ENCODE peak calls at places on chromosome 10, in eight cellular contexts. J is cardiac muscle cell; T is naive thymus-derived CD4-positive, alpha-beta T cell; V is endodermal cell; O is breast epithelium; R is gastrocnemius medialis; G is fibroblast of lung; P is heart left ventricle. Z is an unnamed sample. For H3K36me3 and H3K4me1, the result is how much of the 10 kb centered on the place peaks cover.

GRCh38 chr10:93804200-93804599 is 46.5 kb downstream of the LGI1 start:
- DNase-seq in J (no peak), T (no peak), V (no peak), O (no peak), R (no peak), G (no peak), P (no peak), Z (no peak)

GRCh38 chr10:16472828-16473227 is 36.0 kb downstream of the PTER start:
- DNase-seq in J (no peak), T (no peak), V (no peak), O (no peak), R (no peak), G (no peak), P (no peak), Z (no peak)

GRCh38 chr10:122618461-122619165 is 58.1 kb downstream of the DMBT1 start:
- DNase-seq in J (no peak), T (no peak), V (no peak), O (peak), R (no peak), G (no peak), P (no peak), Z (no peak)

GRCh38 chr10:124741281-124741921 is 2.8 kb downstream of the FAM53B start:
- DNase-seq in J (peak), T (peak), V (peak), O (no peak), R (peak), G (peak), P (peak), Z (no peak)

GRCh38 chr10:125559210-125559609 is 123.8 kb downstream of the TEX36 start:
- DNase-seq in J (no peak), T (no peak), V (peak), O (no peak), R (no peak), G (no peak), P (no peak), Z (no peak)

GRCh38 chr10:97332586-97333350 is 1.8 kb downstream of the FRAT2 start:
- DNase-seq in J (peak), T (no peak), V (peak), O (no peak), R (peak), G (peak), P (peak), Z (no peak)

GRCh38 chr10:97685395-97685958 is 1.6 kb downstream of the AVPI1 start:
- DNase-seq in J (peak), T (no peak), V (peak), O (no peak), R (no peak), G (peak), P (peak), Z (no peak)

GRCh38 chr10:95273393-95274312 is 17.1 kb downstream of the PDLIM1 start:
- DNase-seq in J (no peak), T (no peak), V (no peak), O (no peak), R (peak), G (peak), P (peak), Z (peak)

GRCh38 chr10:132056663-132057062 is 9.1 kb upstream of the JAKMIP3 start:
- DNase-seq in J (no peak), T (no peak), V (peak), O (no peak), R (no peak), G (no peak), P (no peak), Z (no peak)

GRCh38 chr10:74107391-74107790 is 43.2 kb downstream of the AP3M1 start:
- DNase-seq in J (no peak), T (no peak), V (no peak), O (no peak), R (no peak), G (no peak), P (no peak), Z (no peak)

GRCh38 chr10:74104996-74105395 is 45.6 kb downstream of the AP3M1 start:
- DNase-seq in J (no peak), T (no peak), V (no peak), O (no peak), R (no peak), G (no peak), P (no peak), Z (no peak)

GRCh38 chr10:74103560-74104248 is 46.9 kb downstream of the AP3M1 start:
- DNase-seq in J (no peak), T (no peak), V (no peak), O (no peak), R (no peak), G (peak), P (no peak), Z (no peak)

GRCh38 chr10:74099836-74100235 is 50.8 kb downstream of the AP3M1 start:
- DNase-seq in J (no peak), T (no peak), V (no peak), O (no peak), R (no peak), G (no peak), P (no peak), Z (no peak)

DNA sequence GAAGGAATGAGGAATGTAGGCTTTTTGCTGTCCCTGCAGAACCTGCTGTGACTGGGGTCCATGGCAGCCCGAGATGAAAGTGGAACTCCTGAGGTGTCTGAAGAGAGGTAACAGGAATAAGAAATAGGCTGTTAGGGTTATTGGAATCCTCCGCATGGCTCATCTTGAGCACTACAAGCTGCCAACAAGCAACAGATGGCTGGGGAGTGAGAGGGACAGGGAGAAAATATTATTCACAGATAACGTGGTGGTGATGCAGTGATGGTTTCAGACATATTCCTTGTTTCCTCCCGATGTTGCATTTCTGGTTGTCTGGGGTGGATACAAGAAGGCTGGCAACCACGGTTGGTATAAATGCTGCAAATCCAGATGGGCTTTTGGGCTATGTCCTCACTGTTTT is 46.1 kb downstream of the AP3M1 start:
- DNase-seq in J (no peak), T (no peak), V (no peak), O (no peak), R (no peak), G (no peak), P (no peak), Z (no peak)
- H3K36me3 ChIP-seq in J (half or more), T (half or more), V (half or more), O (under half), R (under half), G (under half), P (half or more), Z (under half)

GRCh38 chr10:32947586-32947985 is 10.4 kb downstream of the ITGB1 start:
- DNase-seq in J (no peak), T (no peak), V (no peak), O (no peak), R (no peak), G (no peak), P (no peak), Z (no peak)
- H3K4me1 ChIP-seq in J (under half), T (under half), V (under half), O (under half), R (half or more), G (under half), P (half or more), Z (half or more)

GRCh38 chr10:92692085-92692671 is 2.4 kb downstream of the HHEX start:
- DNase-seq in J (no peak), T (no peak), V (peak), O (no peak), R (no peak), G (no peak), P (no peak), Z (no peak)

GRCh38 chr10:92691591-92692084 is 1.9 kb downstream of the HHEX start:
- DNase-seq in J (no peak), T (no peak), V (peak), O (no peak), R (peak), G (no peak), P (peak), Z (no peak)

GRCh38 chr10:92690211-92691041 is 671 bp downstream of the HHEX start:
- DNase-seq in J (peak), T (no peak), V (peak), O (no peak), R (no peak), G (peak), P (peak), Z (no peak)

GRCh38 chr10:92689663-92690210 is at the start of gene HHEX:
- DNase-seq in J (peak), T (no peak), V (peak), O (no peak), R (peak), G (peak), P (peak), Z (no peak)

DNA sequence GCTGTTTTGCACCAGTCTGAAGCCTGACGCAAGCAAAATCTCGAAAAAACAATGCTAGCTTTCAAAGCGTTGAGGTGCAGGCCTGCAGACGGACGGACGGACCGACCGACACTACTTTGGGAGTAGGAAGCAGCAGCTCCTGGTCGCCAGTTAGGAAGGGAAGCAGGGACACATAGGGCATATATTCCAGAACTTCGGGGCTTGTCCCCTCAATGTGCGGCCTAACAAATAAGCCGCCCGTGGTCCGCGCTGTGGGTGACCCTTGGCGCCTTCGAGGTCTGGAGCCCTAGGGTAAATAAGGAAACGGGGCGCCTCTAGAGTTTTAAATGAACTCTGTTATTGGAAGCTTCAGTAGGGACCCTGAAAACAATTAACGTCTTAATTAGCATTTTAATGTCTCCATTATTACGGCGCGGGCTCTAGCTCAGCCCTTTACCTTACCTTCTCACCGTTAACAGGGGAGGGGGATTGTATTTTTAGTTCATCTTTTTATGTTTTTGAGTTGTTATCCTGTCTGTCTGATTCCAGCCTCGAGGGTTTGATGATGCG is 1.4 kb downstream of the HHEX start:
- DNase-seq in J (no peak), T (no peak), V (peak), O (no peak), R (no peak), G (no peak), P (peak), Z (no peak)
- H3K36me3 ChIP-seq in J (under half), T (under half), V (under half), O (under half), R (under half), G (under half), P (under half), Z (under half)

GRCh38 chr10:101941871-101942270 is 98.3 kb upstream of the KCNIP2 start:
- DNase-seq in J (no peak), T (no peak), V (no peak), O (no peak), R (no peak), G (peak), P (no peak), Z (no peak)
- H3K4me1 ChIP-seq in J (under half), T (under half), V (under half), O (under half), R (half or more), G (under half), P (under half), Z (under half)